ENCODE peak calls at places on chromosome 3, in six cellular contexts. N is foreskin fibroblast, O is omental fat pad, X is GM20000, D is fibroblast of mammary gland, Z is fibroblast of the aortic adventitia. L is an unnamed sample.

GRCh38 chr3:127423856-127424765 is 136.3 kb upstream of the PRR20G start:
- DNase-seq in N (no peak), O (no peak), X (no peak), D (no peak), Z (no peak), L (no peak)

GRCh38 chr3:71602256-71602655 is 18.7 kb upstream of the FOXP1 start:
- DNase-seq in N (no peak), O (no peak), X (no peak), D (no peak), Z (no peak), L (peak)

GRCh38 chr3:100629728-100630127 is 20.3 kb downstream of the ADGRG7 start:
- DNase-seq in N (no peak), O (no peak), X (no peak), D (no peak), Z (no peak), L (no peak)

GRCh38 chr3:174951498-174951897 is 92.4 kb downstream of the NAALADL2 start:
- DNase-seq in N (no peak), O (no peak), X (no peak), D (no peak), Z (no peak), L (no peak)

GRCh38 chr3:11389570-11390268 is 117.5 kb downstream of the ATG7 start:
- DNase-seq in N (peak), O (no peak), X (no peak), D (peak), Z (peak), L (no peak)

GRCh38 chr3:19046440-19046839 is 101.9 kb upstream of the KCNH8 start:
- DNase-seq in N (no peak), O (no peak), X (no peak), D (peak), Z (no peak), L (no peak)

GRCh38 chr3:128579927-128580326 is 70.7 kb downstream of the RPN1 start:
- DNase-seq in N (no peak), O (no peak), X (no peak), D (no peak), Z (no peak), L (no peak)

GRCh38 chr3:139982404-139982803 is 47.4 kb downstream of the CLSTN2 start:
- DNase-seq in N (no peak), O (no peak), X (no peak), D (peak), Z (peak), L (no peak)

GRCh38 chr3:137035631-137036030 is 77.8 kb downstream of the IL20RB start:
- DNase-seq in N (peak), O (no peak), X (no peak), D (peak), Z (no peak), L (no peak)

DNA sequence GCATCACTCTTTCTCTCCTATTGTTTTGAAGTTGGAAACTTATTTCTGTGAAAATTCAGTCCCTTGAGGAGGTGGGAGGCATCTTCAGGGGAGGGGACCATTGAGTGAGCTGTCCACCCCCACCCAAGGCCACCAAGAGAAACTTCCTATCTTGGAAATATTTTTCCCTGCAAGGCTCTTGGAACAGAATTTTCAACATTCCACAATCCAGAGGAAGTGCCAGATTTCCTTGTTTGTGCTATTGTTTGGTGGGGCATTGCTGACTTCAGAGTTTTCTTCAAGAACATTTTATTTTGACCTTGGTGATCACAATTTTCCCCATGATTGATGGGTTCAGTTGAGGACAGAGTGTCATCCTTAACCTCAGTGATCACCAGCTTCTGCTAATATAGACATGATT is 12.0 kb downstream of the DNASE1L3 start:
- DNase-seq in N (no peak), O (no peak), X (no peak), D (no peak), Z (peak), L (peak)
- TF ChIP-seq CTCF in N (no peak), O (no peak), X (no peak), D (no peak), Z (no peak), L (no peak)

GRCh38 chr3:24496529-24497482 is 2.2 kb upstream of the THRB start:
- DNase-seq in N (peak), O (peak), X (peak), D (peak), Z (peak), L (peak)

GRCh38 chr3:24493951-24494615 is 567 bp downstream of the THRB start:
- DNase-seq in N (peak), O (peak), X (no peak), D (peak), Z (peak), L (peak)

GRCh38 chr3:24494616-24495333 is at the start of gene THRB:
- DNase-seq in N (peak), O (peak), X (peak), D (peak), Z (peak), L (peak)

GRCh38 chr3:24492971-24493551 is 1.6 kb downstream of the THRB start:
- DNase-seq in N (peak), O (no peak), X (no peak), D (no peak), Z (no peak), L (no peak)

GRCh38 chr3:24495334-24495994 is 814 bp upstream of the THRB start:
- DNase-seq in N (peak), O (no peak), X (peak), D (no peak), Z (no peak), L (peak)
- TF ChIP-seq CTCF in N (peak), O (no peak), X (no peak), D (no peak), Z (no peak), L (no peak)

GRCh38 chr3:46947981-46948791 is 28.4 kb downstream of the CCDC12 start:
- DNase-seq in N (no peak), O (no peak), X (no peak), D (peak), Z (peak), L (no peak)

GRCh38 chr3:46944191-46944590 is 32.4 kb downstream of the CCDC12 start:
- DNase-seq in N (no peak), O (no peak), X (no peak), D (no peak), Z (no peak), L (no peak)

GRCh38 chr3:46946856-46947544 is 29.5 kb downstream of the CCDC12 start:
- DNase-seq in N (no peak), O (no peak), X (no peak), D (no peak), Z (no peak), L (peak)

GRCh38 chr3:46947545-46947899 is 29.0 kb downstream of the CCDC12 start:
- DNase-seq in N (no peak), O (no peak), X (no peak), D (no peak), Z (no peak), L (no peak)

GRCh38 chr3:46946416-46946815 is 30.1 kb downstream of the CCDC12 start:
- DNase-seq in N (no peak), O (no peak), X (no peak), D (no peak), Z (no peak), L (no peak)
- TF ChIP-seq CTCF in N (no peak), O (no peak), X (no peak), D (no peak), Z (no peak), L (no peak)

DNA sequence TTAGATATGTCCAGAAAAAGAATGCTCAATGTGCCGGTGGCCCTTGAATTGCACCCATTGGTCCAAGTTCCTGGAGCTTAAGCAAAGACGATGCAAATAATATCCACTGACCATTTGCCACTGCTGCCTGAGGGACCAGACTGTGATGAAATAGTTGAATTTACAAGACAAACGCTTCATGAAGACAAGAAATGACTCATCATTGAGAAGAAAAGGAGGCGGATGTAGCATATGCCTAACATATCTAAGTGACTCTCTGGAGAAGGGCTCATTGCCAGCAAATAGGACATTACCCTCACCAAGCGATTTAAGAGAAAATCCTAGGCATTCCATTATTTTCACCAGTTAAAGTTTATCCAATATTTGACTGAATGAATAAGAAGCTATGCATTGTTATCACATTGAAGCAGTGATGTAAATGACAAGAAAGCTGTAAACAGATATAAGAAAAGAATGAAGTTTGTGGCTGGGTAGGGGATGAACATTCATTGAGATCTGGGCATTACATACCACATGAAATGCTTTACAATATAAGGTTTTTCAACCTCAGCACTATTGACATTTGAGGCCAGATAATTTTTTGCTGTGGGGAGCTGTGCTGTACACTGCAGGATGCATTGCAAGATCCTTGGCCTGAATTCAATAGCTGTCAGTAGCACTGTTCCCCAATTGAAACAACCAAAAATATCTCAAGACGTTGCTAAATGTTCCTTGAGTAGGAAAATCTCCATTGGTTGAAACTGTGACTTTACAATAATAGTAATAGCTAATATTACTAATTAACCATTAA is 49.0 kb upstream of the CPNE4 start:
- DNase-seq in N (peak), O (no peak), X (no peak), D (peak), Z (peak), L (peak)
- TF ChIP-seq CTCF in N (no peak), O (no peak), X (no peak), D (no peak), Z (no peak), L (no peak)

GRCh38 chr3:115916866-115917265 is 293.6 kb downstream of the GAP43 start:
- DNase-seq in N (no peak), O (no peak), X (no peak), D (no peak), Z (no peak), L (no peak)

GRCh38 chr3:115918900-115919299 is 295.6 kb downstream of the GAP43 start:
- DNase-seq in N (no peak), O (no peak), X (no peak), D (no peak), Z (no peak), L (no peak)

GRCh38 chr3:115915061-115915460 is 291.8 kb downstream of the GAP43 start:
- DNase-seq in N (no peak), O (no peak), X (no peak), D (no peak), Z (no peak), L (no peak)

GRCh38 chr3:115912372-115912771 is 289.1 kb downstream of the GAP43 start:
- DNase-seq in N (peak), O (no peak), X (no peak), D (peak), Z (peak), L (no peak)

DNA sequence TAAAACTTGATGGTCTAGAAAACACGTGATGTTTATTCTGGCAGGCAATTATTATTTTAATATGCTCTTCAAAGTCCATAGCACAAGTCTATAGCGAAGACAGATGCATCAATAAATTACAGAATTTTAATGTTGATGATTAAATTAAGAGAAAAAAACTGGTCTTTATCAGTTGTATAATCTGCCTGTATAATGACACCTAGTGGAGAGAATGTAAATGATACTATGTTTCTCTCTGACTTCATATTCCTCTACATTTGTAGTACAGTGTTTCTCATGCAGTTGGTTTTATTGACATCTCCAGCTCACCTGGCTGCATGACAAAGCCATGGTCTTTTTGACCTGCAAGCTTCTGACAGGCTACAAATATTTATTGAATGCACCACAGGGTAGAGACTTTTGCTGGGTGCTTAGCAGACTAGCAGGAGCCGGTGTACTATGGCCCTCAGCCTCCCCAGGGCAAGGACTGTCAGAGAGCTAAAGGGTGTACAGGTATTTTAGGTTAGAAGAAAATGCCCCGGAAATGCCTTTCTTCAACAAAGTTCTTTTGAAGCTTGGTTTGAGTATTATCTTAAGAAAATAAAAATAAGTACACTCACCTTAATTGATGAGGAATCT is 289.9 kb downstream of the GAP43 start:
- DNase-seq in N (peak), O (no peak), X (no peak), D (peak), Z (peak), L (peak)
- TF ChIP-seq CTCF in N (peak), O (no peak), X (no peak), D (peak), Z (peak), L (peak)

DNA sequence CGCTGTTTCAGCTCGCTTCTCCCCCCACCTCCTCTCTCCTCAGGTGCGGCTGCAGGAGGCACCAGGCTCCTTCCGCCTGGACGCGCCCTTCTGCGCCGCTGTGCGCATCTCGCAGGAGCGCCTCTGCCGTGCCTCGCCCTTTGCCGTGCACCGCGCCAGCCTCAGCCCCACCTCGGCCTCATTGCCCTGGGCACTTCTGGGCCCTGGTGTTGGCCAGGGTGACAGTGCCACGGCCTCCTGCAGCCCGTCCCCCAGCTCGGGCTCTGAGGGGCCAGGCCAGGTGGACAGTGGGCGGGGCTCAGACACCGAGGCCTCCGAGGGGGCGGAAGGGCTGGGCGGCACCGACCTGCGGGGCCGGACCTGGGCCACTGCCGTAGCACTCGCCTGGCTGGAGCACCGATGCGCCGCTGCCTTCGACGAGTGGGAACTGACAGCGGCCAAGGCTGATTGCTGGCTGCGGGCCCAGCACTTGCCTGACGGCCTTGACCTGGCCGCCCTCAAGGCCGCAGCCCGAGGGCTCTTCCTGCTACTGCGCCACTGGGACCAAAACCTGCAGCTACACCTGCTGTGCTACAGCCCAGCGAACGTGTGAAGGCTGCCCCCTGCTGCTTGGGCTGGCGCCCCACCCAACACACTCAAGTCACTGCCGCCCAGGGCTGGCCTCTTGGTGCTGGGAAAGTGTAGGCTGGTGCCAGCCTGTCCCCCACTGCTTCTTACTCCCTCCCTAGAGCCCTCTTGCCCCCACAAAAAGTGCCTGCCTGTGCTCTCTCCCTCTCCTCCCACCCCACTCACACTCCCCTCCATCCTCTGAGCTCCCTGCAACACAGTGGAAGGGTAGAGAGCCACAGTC is 7.1 kb downstream of the ALG3 start:
- DNase-seq in N (peak), O (no peak), X (no peak), D (peak), Z (peak), L (peak)
- TF ChIP-seq CTCF in N (peak), O (no peak), X (peak), D (peak), Z (peak), L (peak)

GRCh38 chr3:184598220-184598927 is 36.8 kb downstream of the EPHB3 start:
- DNase-seq in N (peak), O (no peak), X (no peak), D (no peak), Z (no peak), L (no peak)
- TF ChIP-seq CTCF in N (no peak), O (no peak), X (no peak), D (no peak), Z (no peak), L (no peak)

GRCh38 chr3:161420746-161421145 is 49.4 kb upstream of the SPTSSB start:
- DNase-seq in N (no peak), O (no peak), X (no peak), D (no peak), Z (no peak), L (no peak)
- TF ChIP-seq CTCF in N (no peak), O (no peak), X (no peak), D (no peak), Z (no peak), L (no peak)

L was measured in osteoblast.